ENCODE peak calls at places on chromosomes 2 and 18, in four cellular contexts. R is neuronal stem cell; T is iPS DF 19.7; N is CD8-positive, alpha-beta memory T cell. Y is an unnamed sample.

GRCh38 chr18:13550446-13551304 is 175.7 kb downstream of the FAM210A start:
- DNase-seq in R (no peak), T (no peak), N (no peak), Y (no peak)

GRCh38 chr18:33469699-33470098 is 29.2 kb upstream of the CCDC178 start:
- DNase-seq in R (no peak), T (no peak), N (no peak), Y (no peak)

GRCh38 chr2:65231121-65231520 is 3.5 kb downstream of the ACTR2 start:
- DNase-seq in R (no peak), T (no peak), N (no peak), Y (no peak)

GRCh38 chr2:240392084-240392947 is 43.1 kb upstream of the GPC1 start:
- DNase-seq in R (no peak), T (no peak), N (no peak), Y (peak; percentile 32)

GRCh38 chr18:6851480-6851879 is 122.0 kb downstream of the ARHGAP28 start:
- DNase-seq in R (no peak), T (no peak), N (no peak), Y (no peak)

GRCh38 chr2:85684806-85685205 is 9.4 kb upstream of the GNLY start:
- DNase-seq in R (no peak), T (no peak), N (no peak), Y (no peak)

GRCh38 chr18:44851806-44852205 is 171.1 kb downstream of the SETBP1 start:
- DNase-seq in R (no peak), T (no peak), N (no peak), Y (no peak)

GRCh38 chr2:230447455-230448451 is 31.8 kb downstream of the SP100 start:
- DNase-seq in R (no peak), T (no peak), N (no peak), Y (peak; percentile 66)

GRCh38 chr2:37634914-37635358 is 36.5 kb downstream of the CDC42EP3 start:
- DNase-seq in R (no peak), T (no peak), N (no peak), Y (no peak)

GRCh38 chr2:196914867-196915465 is 11.5 kb downstream of the PGAP1 start:
- DNase-seq in R (no peak), T (no peak), N (no peak), Y (peak; percentile 8)

GRCh38 chr18:30730915-30731314 is 311.6 kb downstream of the DSC3 start:
- DNase-seq in R (no peak), T (no peak), N (no peak), Y (no peak)

GRCh38 chr2:145752091-145752806 is 1232.3 kb upstream of the ZEB2 start:
- DNase-seq in R (peak; percentile 41), T (peak; percentile 20), N (no peak), Y (peak; percentile 61)

GRCh38 chr2:11662882-11663281 is 7.1 kb downstream of the NTSR2 start:
- DNase-seq in R (no peak), T (no peak), N (no peak), Y (no peak)

GRCh38 chr2:166361351-166362153 is 14.2 kb downstream of the SCN9A start:
- DNase-seq in R (no peak), T (no peak), N (no peak), Y (no peak)

GRCh38 chr2:203804766-203805484 is 62.6 kb upstream of the CTLA4 start:
- DNase-seq in R (no peak), T (no peak), N (no peak), Y (no peak)

GRCh38 chr18:67590571-67591141 is 74.1 kb upstream of the DSEL start:
- DNase-seq in R (no peak), T (no peak), N (no peak), Y (no peak)

GRCh38 chr2:186575302-186575701 is 14.6 kb upstream of the ITGAV start:
- DNase-seq in R (no peak), T (peak; percentile 35), N (no peak), Y (no peak)

GRCh38 chr2:68646303-68646702 is 2.9 kb downstream of the PROKR1 start:
- DNase-seq in R (no peak), T (no peak), N (no peak), Y (no peak)

GRCh38 chr2:96970910-96971309 is 15.5 kb downstream of the FAM178B start:
- DNase-seq in R (no peak), T (no peak), N (no peak), Y (no peak)

GRCh38 chr18:21179590-21180220 is 62.3 kb upstream of the GREB1L start:
- DNase-seq in R (peak; percentile 63), T (peak; percentile 28), N (no peak), Y (peak; percentile 63)

GRCh38 chr2:241933175-241933911 is 63.8 kb downstream of the RTP5 start:
- DNase-seq in R (no peak), T (no peak), N (no peak), Y (peak; percentile 18)